ENCODE peak calls at places on chromosomes 3 and 15, in four cellular contexts. One of them, this sample, is unnamed.

GRCh38 chr3:29525254-29525881 is 244.5 kb downstream of the RBMS3 start:
- DNase-seq in epithelial cell of proximal tubule: no peak
- DNase-seq in brain microvascular endothelial cell: peak
- DNase-seq in cardiac muscle cell: no peak
- DNase-seq in this sample: no peak

GRCh38 chr3:189298469-189299375 is 127.0 kb downstream of the TPRG1 start:
- DNase-seq in epithelial cell of proximal tubule: no peak
- DNase-seq in brain microvascular endothelial cell: no peak
- DNase-seq in cardiac muscle cell: no peak
- DNase-seq in this sample: no peak

GRCh38 chr3:48369685-48370329 is 2.2 kb upstream of the FBXW12 start:
- DNase-seq in epithelial cell of proximal tubule: no peak
- DNase-seq in brain microvascular endothelial cell: no peak
- DNase-seq in cardiac muscle cell: peak
- DNase-seq in this sample: no peak

GRCh38 chr3:150106752-150107428 is 136.2 kb upstream of the PFN2 start:
- DNase-seq in epithelial cell of proximal tubule: no peak
- DNase-seq in brain microvascular endothelial cell: peak
- DNase-seq in cardiac muscle cell: no peak
- DNase-seq in this sample: peak

GRCh38 chr3:137065381-137065780 is 107.6 kb downstream of the IL20RB start:
- DNase-seq in epithelial cell of proximal tubule: no peak
- DNase-seq in brain microvascular endothelial cell: no peak
- DNase-seq in cardiac muscle cell: no peak
- DNase-seq in this sample: no peak

GRCh38 chr3:156787926-156788663 is 38.1 kb upstream of the LEKR1 start:
- DNase-seq in epithelial cell of proximal tubule: peak
- DNase-seq in brain microvascular endothelial cell: peak
- DNase-seq in cardiac muscle cell: no peak
- DNase-seq in this sample: peak

GRCh38 chr3:29441020-29441324 is 160.1 kb downstream of the RBMS3 start:
- DNase-seq in epithelial cell of proximal tubule: no peak
- DNase-seq in brain microvascular endothelial cell: no peak
- DNase-seq in cardiac muscle cell: no peak
- DNase-seq in this sample: peak

GRCh38 chr15:86634992-86635608 is 555.4 kb downstream of the AGBL1 start:
- DNase-seq in epithelial cell of proximal tubule: no peak
- DNase-seq in brain microvascular endothelial cell: no peak
- DNase-seq in cardiac muscle cell: no peak
- DNase-seq in this sample: no peak

GRCh38 chr15:90213123-90213817 is 12.1 kb downstream of the SEMA4B start:
- DNase-seq in epithelial cell of proximal tubule: no peak
- DNase-seq in brain microvascular endothelial cell: no peak
- DNase-seq in cardiac muscle cell: peak
- DNase-seq in this sample: peak

GRCh38 chr15:92384391-92384790 is 9.3 kb upstream of the ST8SIA2 start:
- DNase-seq in epithelial cell of proximal tubule: no peak
- DNase-seq in brain microvascular endothelial cell: no peak
- DNase-seq in cardiac muscle cell: no peak
- DNase-seq in this sample: no peak

GRCh38 chr15:64246364-64247189 is 83.8 kb upstream of the PPIB start:
- DNase-seq in epithelial cell of proximal tubule: peak
- DNase-seq in brain microvascular endothelial cell: peak
- DNase-seq in cardiac muscle cell: no peak
- DNase-seq in this sample: peak

GRCh38 chr15:85649372-85649771 is 145.4 kb downstream of the KLHL25 start:
- DNase-seq in epithelial cell of proximal tubule: peak
- DNase-seq in brain microvascular endothelial cell: peak
- DNase-seq in cardiac muscle cell: peak
- DNase-seq in this sample: no peak

GRCh38 chr15:79065744-79066376 is 24.7 kb downstream of the RASGRF1 start:
- DNase-seq in epithelial cell of proximal tubule: no peak
- DNase-seq in brain microvascular endothelial cell: no peak
- DNase-seq in cardiac muscle cell: no peak
- DNase-seq in this sample: no peak

GRCh38 chr15:75672646-75673425 is 25.1 kb downstream of the SNX33 start:
- DNase-seq in epithelial cell of proximal tubule: no peak
- DNase-seq in brain microvascular endothelial cell: peak
- DNase-seq in cardiac muscle cell: peak
- DNase-seq in this sample: peak

GRCh38 chr3:46406786-46407611 is at the start of the genes CCR5AS and CCRL2:
- DNase-seq in epithelial cell of proximal tubule: no peak
- DNase-seq in brain microvascular endothelial cell: peak
- DNase-seq in cardiac muscle cell: peak
- DNase-seq in this sample: no peak

GRCh38 chr3:13261908-13262307 is 158.2 kb downstream of the NUP210 start:
- DNase-seq in epithelial cell of proximal tubule: no peak
- DNase-seq in brain microvascular endothelial cell: no peak
- DNase-seq in cardiac muscle cell: no peak
- DNase-seq in this sample: no peak

GRCh38 chr3:4785551-4785950 is 193.7 kb upstream of the BHLHE40 start:
- DNase-seq in epithelial cell of proximal tubule: no peak
- DNase-seq in brain microvascular endothelial cell: no peak
- DNase-seq in cardiac muscle cell: no peak
- DNase-seq in this sample: no peak

GRCh38 chr3:129122697-129123055 is 1.1 kb upstream of the RAB43 start:
- DNase-seq in epithelial cell of proximal tubule: no peak
- DNase-seq in brain microvascular endothelial cell: no peak
- DNase-seq in cardiac muscle cell: no peak
- DNase-seq in this sample: peak

GRCh38 chr15:63501256-63502089 is 2.9 kb upstream of the USP3 start:
- DNase-seq in epithelial cell of proximal tubule: no peak
- DNase-seq in brain microvascular endothelial cell: peak
- DNase-seq in cardiac muscle cell: peak
- DNase-seq in this sample: no peak

GRCh38 chr3:187085933-187086332 is 53.4 kb downstream of the RPL39L start:
- DNase-seq in epithelial cell of proximal tubule: peak
- DNase-seq in brain microvascular endothelial cell: no peak
- DNase-seq in cardiac muscle cell: no peak
- DNase-seq in this sample: no peak

GRCh38 chr3:30130391-30130790 is 476.0 kb upstream of the TGFBR2 start:
- DNase-seq in epithelial cell of proximal tubule: no peak
- DNase-seq in brain microvascular endothelial cell: no peak
- DNase-seq in cardiac muscle cell: no peak
- DNase-seq in this sample: no peak

GRCh38 chr3:12966847-12967750 is 106.1 kb downstream of the IQSEC1 start:
- DNase-seq in epithelial cell of proximal tubule: no peak
- DNase-seq in brain microvascular endothelial cell: no peak
- DNase-seq in cardiac muscle cell: no peak
- DNase-seq in this sample: peak

GRCh38 chr3:57793737-57794187 is 37.7 kb downstream of the SLMAP start:
- DNase-seq in epithelial cell of proximal tubule: no peak
- DNase-seq in brain microvascular endothelial cell: no peak
- DNase-seq in cardiac muscle cell: no peak
- DNase-seq in this sample: no peak

GRCh38 chr3:50926868-50927267 is 252.1 kb downstream of the DOCK3 start:
- DNase-seq in epithelial cell of proximal tubule: no peak
- DNase-seq in brain microvascular endothelial cell: no peak
- DNase-seq in cardiac muscle cell: no peak
- DNase-seq in this sample: no peak

GRCh38 chr3:41247055-41247454 is 47.8 kb downstream of the CTNNB1 start:
- DNase-seq in epithelial cell of proximal tubule: no peak
- DNase-seq in brain microvascular endothelial cell: no peak
- DNase-seq in cardiac muscle cell: no peak
- DNase-seq in this sample: no peak

GRCh38 chr3:11539677-11540076 is 104.0 kb downstream of the VGLL4 start:
- DNase-seq in epithelial cell of proximal tubule: no peak
- DNase-seq in brain microvascular endothelial cell: no peak
- DNase-seq in cardiac muscle cell: no peak
- DNase-seq in this sample: no peak

GRCh38 chr3:71154846-71155245 is 428.7 kb downstream of the FOXP1 start:
- DNase-seq in epithelial cell of proximal tubule: no peak
- DNase-seq in brain microvascular endothelial cell: no peak
- DNase-seq in cardiac muscle cell: no peak
- DNase-seq in this sample: no peak

GRCh38 chr3:71152039-71152891 is 431.3 kb downstream of the FOXP1 start:
- DNase-seq in epithelial cell of proximal tubule: no peak
- DNase-seq in brain microvascular endothelial cell: no peak
- DNase-seq in cardiac muscle cell: no peak
- DNase-seq in this sample: no peak

GRCh38 chr3:71153753-71154152 is 429.8 kb downstream of the FOXP1 start:
- DNase-seq in epithelial cell of proximal tubule: no peak
- DNase-seq in brain microvascular endothelial cell: no peak
- DNase-seq in cardiac muscle cell: no peak
- DNase-seq in this sample: no peak

GRCh38 chr3:71150293-71150954 is 433.1 kb downstream of the FOXP1 start:
- DNase-seq in epithelial cell of proximal tubule: no peak
- DNase-seq in brain microvascular endothelial cell: no peak
- DNase-seq in cardiac muscle cell: no peak
- DNase-seq in this sample: no peak

GRCh38 chr3:71152892-71153265 is 430.6 kb downstream of the FOXP1 start:
- DNase-seq in epithelial cell of proximal tubule: no peak
- DNase-seq in brain microvascular endothelial cell: no peak
- DNase-seq in cardiac muscle cell: no peak
- DNase-seq in this sample: no peak
- H3K4me3 ChIP-seq in epithelial cell of proximal tubule: no peak
- H3K4me3 ChIP-seq in brain microvascular endothelial cell: no peak
- H3K4me3 ChIP-seq in cardiac muscle cell: no peak
- H3K4me3 ChIP-seq in this sample: no peak

GRCh38 chr3:78360849-78361248 is 1321.0 kb downstream of the ROBO2 start:
- DNase-seq in epithelial cell of proximal tubule: no peak
- DNase-seq in brain microvascular endothelial cell: no peak
- DNase-seq in cardiac muscle cell: no peak
- DNase-seq in this sample: no peak
- H3K4me3 ChIP-seq in epithelial cell of proximal tubule: no peak
- H3K4me3 ChIP-seq in brain microvascular endothelial cell: no peak
- H3K4me3 ChIP-seq in cardiac muscle cell: no peak
- H3K4me3 ChIP-seq in this sample: no peak

DNA sequence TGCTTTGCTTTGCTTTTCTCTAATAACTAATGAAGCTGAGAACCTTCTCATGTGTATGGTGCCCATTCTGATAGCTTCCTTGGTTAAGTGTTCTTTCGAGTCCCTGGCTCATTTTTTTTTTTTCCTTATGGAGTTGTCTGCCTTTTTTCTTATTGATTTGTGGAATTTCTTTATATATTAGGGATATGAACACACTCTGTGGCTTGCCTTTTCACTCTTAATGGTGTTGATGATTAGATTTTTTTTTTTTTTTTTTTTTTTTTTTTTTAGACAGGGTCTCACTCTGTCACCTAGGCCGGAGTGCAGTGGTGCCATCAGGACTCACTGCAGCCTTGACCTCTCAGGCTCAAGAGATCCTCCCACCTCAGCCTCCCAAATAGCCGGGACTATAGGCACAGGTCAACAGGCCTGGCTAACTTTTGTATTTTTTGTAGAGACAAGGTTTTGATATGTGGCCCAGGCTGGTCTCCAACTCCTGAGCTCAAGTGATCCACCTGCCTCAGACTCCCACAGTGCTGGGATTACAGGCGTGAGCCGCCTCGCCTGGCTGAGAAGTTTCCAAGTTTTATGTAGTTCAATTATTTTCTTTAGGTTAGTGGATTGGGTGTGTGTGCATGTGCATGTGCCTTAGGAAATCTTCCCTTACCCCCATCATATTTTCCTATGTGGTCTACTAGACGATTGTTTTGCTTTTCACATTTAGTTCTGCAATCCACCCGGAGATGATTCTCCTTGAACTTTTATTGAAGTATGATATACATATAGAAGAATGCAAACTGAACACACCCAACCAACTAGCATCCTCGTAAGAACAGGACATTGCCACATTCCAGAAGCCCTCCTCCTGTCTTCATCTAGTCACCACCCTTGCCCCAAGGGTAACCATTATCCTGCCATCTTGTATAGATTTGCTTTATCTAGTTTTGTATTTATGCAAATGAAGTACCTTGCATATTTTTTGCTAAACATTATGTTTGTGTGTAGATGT is 1.7 kb upstream of the SNRPA1 start:
- DNase-seq in epithelial cell of proximal tubule: no peak
- DNase-seq in brain microvascular endothelial cell: no peak
- DNase-seq in cardiac muscle cell: no peak
- DNase-seq in this sample: no peak
- H3K4me3 ChIP-seq in epithelial cell of proximal tubule: no peak
- H3K4me3 ChIP-seq in brain microvascular endothelial cell: no peak
- H3K4me3 ChIP-seq in cardiac muscle cell: peak
- H3K4me3 ChIP-seq in this sample: peak

DNA sequence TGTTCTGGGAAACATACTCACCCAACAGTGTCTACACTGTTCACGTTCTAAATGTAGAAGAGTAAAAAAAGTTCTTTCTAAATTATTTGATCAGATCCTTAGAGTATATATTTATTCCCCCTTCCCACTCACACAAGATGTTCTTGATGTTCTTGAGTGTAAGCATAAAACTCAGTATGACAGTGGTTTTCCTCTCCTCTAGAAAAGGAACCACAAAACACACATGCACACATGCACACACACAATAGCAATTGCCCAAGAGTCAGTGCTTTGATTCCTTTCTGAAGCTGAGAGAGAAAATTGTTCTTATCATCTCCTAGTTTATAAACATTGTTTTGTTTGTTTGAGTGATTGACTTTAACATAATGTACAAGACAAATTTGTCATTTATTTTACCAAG is 123.2 kb upstream of the PHLDB2 start:
- DNase-seq in epithelial cell of proximal tubule: no peak
- DNase-seq in brain microvascular endothelial cell: no peak
- DNase-seq in cardiac muscle cell: no peak
- DNase-seq in this sample: no peak
- H3K4me3 ChIP-seq in epithelial cell of proximal tubule: no peak
- H3K4me3 ChIP-seq in brain microvascular endothelial cell: no peak
- H3K4me3 ChIP-seq in cardiac muscle cell: no peak
- H3K4me3 ChIP-seq in this sample: no peak

DNA sequence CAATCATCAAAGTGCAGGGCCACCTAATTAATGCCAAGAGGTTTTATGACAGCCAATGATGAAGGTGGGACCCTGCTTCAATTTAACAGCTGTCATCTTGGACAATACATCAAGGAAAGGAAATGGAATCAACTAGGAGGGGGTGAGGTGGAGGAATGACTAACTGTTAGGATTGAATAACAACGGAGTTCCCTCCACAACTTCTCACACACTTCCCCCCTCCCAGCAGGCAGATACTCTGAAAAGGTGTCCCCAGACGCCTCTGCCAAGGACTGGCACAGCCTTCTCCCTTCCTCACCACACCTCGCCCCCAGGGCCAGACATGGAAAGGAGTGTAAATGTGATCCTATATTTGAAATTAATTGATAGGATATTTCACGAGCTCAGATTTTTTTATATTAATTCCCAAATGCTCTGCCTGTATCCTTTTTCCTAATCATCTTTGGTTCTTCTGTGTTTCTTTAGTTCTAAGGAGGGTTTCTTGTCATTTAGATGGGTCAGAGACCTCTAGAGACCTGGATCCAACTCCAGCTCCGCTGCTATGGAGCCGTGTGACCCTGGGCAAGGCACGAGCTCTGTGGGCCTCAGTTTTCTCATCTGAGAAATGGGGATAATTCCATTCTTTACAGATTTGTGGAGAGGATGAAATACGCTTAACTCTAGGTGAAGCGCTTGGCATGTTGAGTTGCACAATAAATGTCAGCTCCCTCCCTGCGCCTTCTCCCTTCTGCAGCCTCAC is 1.1 kb downstream of the DCLK3 start:
- DNase-seq in epithelial cell of proximal tubule: no peak
- DNase-seq in brain microvascular endothelial cell: no peak
- DNase-seq in cardiac muscle cell: no peak
- DNase-seq in this sample: no peak
- H3K4me3 ChIP-seq in epithelial cell of proximal tubule: no peak
- H3K4me3 ChIP-seq in brain microvascular endothelial cell: no peak
- H3K4me3 ChIP-seq in cardiac muscle cell: peak
- H3K4me3 ChIP-seq in this sample: no peak